ENCODE peak calls at places on chromosomes 16 and 17, in nine cellular contexts. F is stimulated activated CD4-positive, alpha-beta T cell treated with anti-CD3 and anti-CD28 coated beads, Interleukin-1b, Interleukin-23, amount 100 ng/mL, for 1 hour; T is prostate gland; I is AG20443; R is EL; J is nephron progenitor cell; W is T-helper 2 cell; Z is activated CD8-positive, alpha-beta memory T cell treated with anti-CD3 and anti-CD28 coated beads for 1 hour; M is OCI-M1. X is an unnamed sample.

GRCh38 chr17:71869293-71869692 is 251.5 kb upstream of the SOX9 start:
- DNase-seq in I (no peak), J (no peak), F (no peak), M (no peak), Z (no peak), R (no peak), T (no peak), W (no peak), X (no peak)

GRCh38 chr17:35022536-35023063 is 40.9 kb downstream of the RFFL start:
- DNase-seq in R (peak), I (peak), W (peak), F (peak), J (no peak), Z (peak), T (peak), M (no peak), X (peak)

GRCh38 chr17:42387221-42387657 is 1.0 kb downstream of the STAT3 start:
- DNase-seq in R (peak), J (no peak), Z (no peak), F (no peak), W (no peak), I (no peak), T (peak), M (peak), X (no peak)

GRCh38 chr16:19717319-19717718 is 708 bp downstream of the KNOP1 start:
- DNase-seq in J (no peak), R (peak), Z (no peak), T (no peak), M (no peak), F (no peak), I (no peak), W (no peak), X (no peak)

GRCh38 chr17:82881900-82882714 is 42.3 kb upstream of the ZNF750 start:
- DNase-seq in R (no peak), I (peak), W (no peak), J (no peak), T (no peak), M (no peak), F (no peak), Z (no peak), X (no peak)

GRCh38 chr16:55563797-55564196 is 2.7 kb upstream of the CAPNS2 start:
- DNase-seq in Z (no peak), I (no peak), R (no peak), W (no peak), F (no peak), J (no peak), M (no peak), T (no peak), X (no peak)

GRCh38 chr16:48956620-48957019 is 325.0 kb downstream of the CBLN1 start:
- DNase-seq in R (no peak), F (no peak), J (no peak), Z (no peak), W (no peak), T (no peak), I (no peak), M (no peak), X (no peak)

GRCh38 chr16:4313563-4314531 is 2.0 kb upstream of the GLIS2 start:
- DNase-seq in I (peak), Z (no peak), M (peak), T (no peak), R (no peak), W (no peak), F (no peak), J (peak), X (no peak)